ENCODE peak calls at places on chromosomes 11 and 22, in six cellular contexts. R is left ventricle myocardium inferior; N is H1; J is lower lobe of right lung; Z is brain microvascular endothelial cell; S is CD8-positive, alpha-beta T cell. A is an unnamed sample. For H3K27me3, the result is how much of the 10 kb centered on the place peaks cover.

GRCh38 chr11:6297831-6298230 is 22.5 kb downstream of the CAVIN3 start:
- DNase-seq in R (no peak), N (no peak), J (no peak), Z (no peak), S (no peak), A (no peak)

GRCh38 chr22:49533886-49534285 is 293.8 kb downstream of the BRD1 start:
- DNase-seq in R (no peak), N (no peak), J (no peak), Z (no peak), S (no peak), A (no peak)

GRCh38 chr11:107836811-107837210 is 21.8 kb downstream of the SLC35F2 start:
- DNase-seq in R (no peak), N (no peak), J (no peak), Z (no peak), S (no peak), A (no peak)

GRCh38 chr11:35752115-35752514 is 89.5 kb downstream of the TRIM44 start:
- DNase-seq in R (no peak), N (no peak), J (no peak), Z (peak), S (no peak), A (no peak)

GRCh38 chr11:44978961-44979331 is 28.3 kb upstream of the TP53I11 start:
- DNase-seq in R (no peak), N (no peak), J (peak), Z (no peak), S (no peak), A (no peak)

GRCh38 chr22:41367680-41368542 is 13.8 kb upstream of the TEF start:
- DNase-seq in R (peak), N (no peak), J (peak), Z (no peak), S (no peak), A (no peak)

GRCh38 chr11:12829536-12830314 is 155.5 kb downstream of the TEAD1 start:
- DNase-seq in R (no peak), N (no peak), J (no peak), Z (no peak), S (no peak), A (no peak)

GRCh38 chr11:116379185-116379828 is 393.5 kb downstream of the BUD13 start:
- DNase-seq in R (no peak), N (peak), J (no peak), Z (peak), S (no peak), A (no peak)

DNA sequence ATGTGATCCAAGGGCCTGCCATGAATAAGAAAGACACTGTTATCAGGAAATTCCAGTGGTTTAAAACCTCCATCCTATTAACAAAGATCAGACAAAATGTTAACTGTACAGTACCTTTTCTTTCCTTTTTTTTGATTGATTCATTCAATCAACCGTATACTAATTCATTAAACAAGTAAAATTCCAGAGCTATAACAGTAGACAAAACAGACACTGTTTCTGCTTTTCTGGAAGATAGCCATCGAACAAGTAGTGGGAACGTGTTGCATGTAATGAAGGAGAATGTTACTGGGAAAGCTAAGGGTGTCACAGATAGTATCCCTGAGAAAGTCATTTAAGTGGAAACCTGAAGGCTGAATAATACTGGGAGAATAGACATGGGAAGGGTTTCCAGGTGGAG is 73.7 kb upstream of the ALKBH3 start:
- DNase-seq in R (no peak), N (no peak), J (no peak), Z (no peak), S (no peak), A (no peak)
- H3K27me3 ChIP-seq in R (under half), N (under half), J (under half), Z (under half), S (under half), A (under half)

DNA sequence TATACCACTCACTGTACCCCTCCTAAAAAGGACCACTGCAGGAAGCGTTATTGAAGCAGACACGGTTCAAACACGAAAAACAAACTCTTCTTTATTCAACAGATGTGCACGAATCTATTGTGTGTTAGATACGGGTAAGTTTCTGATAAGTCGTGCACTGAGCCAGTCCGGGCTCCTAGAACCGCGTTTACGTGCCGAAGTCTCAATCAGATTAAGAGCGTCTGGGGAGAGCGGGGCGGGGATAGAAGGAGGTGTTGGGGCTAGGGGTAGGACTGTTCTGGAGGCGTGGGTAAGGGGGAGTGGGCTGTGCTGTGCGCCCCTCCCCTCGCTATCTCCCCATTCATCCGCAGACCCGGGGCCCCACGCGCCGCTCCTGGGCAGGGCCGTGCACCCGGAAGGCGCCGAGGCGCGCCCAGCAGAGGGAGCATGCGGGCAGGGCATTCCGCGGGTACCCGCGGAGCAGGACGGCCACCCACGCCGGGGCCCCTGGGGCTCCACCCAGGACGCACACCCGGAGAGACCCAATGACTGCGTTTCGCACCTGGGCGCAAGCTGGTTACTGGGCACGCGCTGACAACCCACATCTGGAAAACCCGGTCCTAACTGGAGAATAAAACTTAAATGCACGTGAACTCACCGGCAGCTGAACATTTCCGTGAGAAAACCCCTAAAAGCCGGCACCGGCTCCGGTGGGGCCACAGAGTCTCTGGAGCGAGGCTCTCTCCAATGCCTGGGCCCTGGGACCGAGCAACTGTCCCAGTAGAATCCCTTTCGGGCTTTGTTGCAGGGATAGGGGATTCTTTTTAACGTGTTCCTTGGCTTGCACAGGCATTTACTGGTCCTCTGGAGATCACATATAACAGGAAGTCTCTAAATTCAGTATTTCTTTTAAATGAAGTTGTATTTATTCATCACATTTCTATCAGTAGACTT is 40.6 kb downstream of the WEE1 start:
- DNase-seq in R (peak), N (peak), J (peak), Z (peak), S (peak), A (peak)
- TF ChIP-seq CTCF in R (peak), N (peak), J (peak), Z (peak), S (peak), A (peak)

GRCh38 chr11:122642971-122643370 is 12.6 kb upstream of the UBASH3B start:
- DNase-seq in R (no peak), N (no peak), J (no peak), Z (peak), S (no peak), A (no peak)
- H3K4me3 ChIP-seq in R (no peak), N (no peak), J (no peak), Z (no peak), S (no peak), A (no peak)

DNA sequence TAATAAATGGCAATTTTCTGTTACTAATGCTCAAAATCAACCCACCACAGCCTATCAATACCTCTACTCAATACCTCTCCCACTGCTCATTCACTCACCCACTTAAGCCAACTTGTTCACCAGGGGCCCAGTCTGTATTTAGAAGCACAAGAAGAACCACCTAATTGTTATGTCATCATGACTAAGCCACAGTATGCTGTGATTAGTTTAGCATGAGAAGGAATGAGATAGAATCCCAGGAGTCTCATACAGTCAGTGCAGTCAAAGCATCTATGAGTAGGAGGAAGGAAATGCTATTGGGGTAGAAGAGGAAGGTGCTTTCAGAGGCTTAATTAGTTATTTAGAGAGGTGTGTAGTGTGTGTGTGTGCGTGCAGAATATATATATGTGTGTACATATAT is 27.6 kb downstream of the KCNA4 start:
- DNase-seq in R (no peak), N (no peak), J (no peak), Z (no peak), S (no peak), A (no peak)
- H3K27me3 ChIP-seq in R (under half), N (under half), J (under half), Z (under half), S (under half), A (under half)

GRCh38 chr11:77548552-77549439 is 41.0 kb upstream of the AQP11 start:
- DNase-seq in R (no peak), N (no peak), J (no peak), Z (no peak), S (no peak), A (no peak)
- TF ChIP-seq CTCF in R (no peak), N (no peak), J (no peak), Z (no peak), S (no peak), A (no peak)

GRCh38 chr22:45667486-45667885 is 4.1 kb upstream of the ATXN10 start:
- DNase-seq in R (no peak), N (no peak), J (no peak), Z (no peak), S (no peak), A (no peak)

GRCh38 chr22:45673482-45674175 is 2.0 kb downstream of the ATXN10 start:
- DNase-seq in R (no peak), N (no peak), J (no peak), Z (no peak), S (no peak), A (no peak)

GRCh38 chr22:45672564-45673481 is 1.2 kb downstream of the ATXN10 start:
- DNase-seq in R (no peak), N (no peak), J (no peak), Z (no peak), S (no peak), A (no peak)

GRCh38 chr22:45671783-45672563 is at the start of gene ATXN10:
- DNase-seq in R (peak), N (peak), J (peak), Z (peak), S (peak), A (no peak)

GRCh38 chr22:45671051-45671782 is 417 bp upstream of the ATXN10 start:
- DNase-seq in R (no peak), N (no peak), J (no peak), Z (no peak), S (no peak), A (no peak)
- H3K4me3 ChIP-seq in R (peak), N (peak), J (peak), Z (peak), S (peak), A (peak)

GRCh38 chr11:120172054-120172881 is 34.4 kb upstream of the TRIM29 start:
- DNase-seq in R (peak), N (peak), J (peak), Z (peak), S (no peak), A (no peak)
- H3K27me3 ChIP-seq in R (half or more), N (half or more), J (half or more), Z (under half), S (under half), A (under half)

GRCh38 chr11:65492387-65492636 is 6.5 kb upstream of the MALAT1 start:
- DNase-seq in R (no peak), N (no peak), J (no peak), Z (no peak), S (no peak), A (no peak)

GRCh38 chr11:65489706-65490310 is 9.0 kb upstream of the MALAT1 start:
- DNase-seq in R (no peak), N (no peak), J (no peak), Z (peak), S (no peak), A (no peak)

GRCh38 chr11:65492637-65493366 is 6.0 kb upstream of the MALAT1 start:
- DNase-seq in R (peak), N (no peak), J (peak), Z (peak), S (no peak), A (no peak)

GRCh38 chr11:65491614-65492386 is 7.0 kb upstream of the MALAT1 start:
- DNase-seq in R (peak), N (peak), J (peak), Z (peak), S (no peak), A (no peak)

GRCh38 chr11:65491163-65491465 is 7.7 kb upstream of the MALAT1 start:
- DNase-seq in R (peak), N (no peak), J (no peak), Z (peak), S (no peak), A (no peak)
- TF ChIP-seq CTCF in R (no peak), N (no peak), J (no peak), Z (no peak), S (no peak), A (no peak)

GRCh38 chr11:64874308-64874707 is 4.1 kb downstream of the EHD1 start:
- DNase-seq in R (no peak), N (no peak), J (no peak), Z (no peak), S (no peak), A (no peak)
- H3K4me3 ChIP-seq in R (peak), N (no peak), J (peak), Z (no peak), S (peak), A (peak)